ENCODE peak calls at places on chromosomes 13 and 19, in six cellular contexts. X, F, G, Q, A and K are unnamed samples.

GRCh38 chr13:54312885-54313284 is 1284.3 kb downstream of the OLFM4 start:
- DNase-seq in G (no peak), Q (no peak), A (no peak), F (no peak), X (no peak), K (no peak)

GRCh38 chr19:1407662-1408299 is 395 bp downstream of the DAZAP1 start:
- DNase-seq in X (no peak), G (no peak), Q (no peak), F (peak), A (no peak), K (no peak)

GRCh38 chr13:93867481-93867880 is 612.0 kb downstream of the DCT start:
- DNase-seq in F (no peak), A (no peak), Q (peak), G (no peak), X (no peak), K (no peak)

GRCh38 chr13:46575321-46575721 is 22.4 kb downstream of the LRCH1 start:
- DNase-seq in X (no peak), G (no peak), F (no peak), A (no peak), Q (peak), K (no peak)

GRCh38 chr13:109494955-109495354 is 291.4 kb downstream of the IRS2 start:
- DNase-seq in Q (peak), G (no peak), X (peak), A (no peak), F (no peak), K (peak)

GRCh38 chr19:6738726-6739389 is 622 bp upstream of the TRIP10 start:
- DNase-seq in X (no peak), Q (no peak), A (no peak), G (peak), F (peak), K (no peak)

GRCh38 chr13:111572956-111573355 is 252.5 kb downstream of the TEX29 start:
- DNase-seq in F (no peak), Q (no peak), A (no peak), G (no peak), X (no peak), K (no peak)

GRCh38 chr13:95484052-95484451 is 68.5 kb upstream of the CLDN10 start:
- DNase-seq in A (no peak), F (no peak), Q (no peak), G (no peak), X (no peak), K (no peak)

GRCh38 chr19:23071087-23071511 is 45.7 kb upstream of the ZNF730 start:
- DNase-seq in F (no peak), X (no peak), A (no peak), G (peak), Q (no peak), K (peak)

GRCh38 chr19:48629599-48630288 is 7.4 kb downstream of the DBP start:
- DNase-seq in F (peak), Q (no peak), G (no peak), A (no peak), X (no peak), K (no peak)

GRCh38 chr19:51702103-51702753 is 9.1 kb downstream of the SPACA6 start:
- DNase-seq in F (peak), A (no peak), X (no peak), G (peak), Q (peak), K (peak)

GRCh38 chr19:50384685-50385535 is 763 bp downstream of the POLD1 start:
- DNase-seq in F (no peak), G (no peak), Q (peak), X (no peak), A (no peak), K (no peak)

GRCh38 chr19:40272261-40272660 is 12.9 kb downstream of the AKT2 start:
- DNase-seq in F (no peak), Q (no peak), A (no peak), X (no peak), G (no peak), K (no peak)

GRCh38 chr13:111066544-111066943 is 48.6 kb upstream of the ARHGEF7 start:
- DNase-seq in F (no peak), Q (no peak), X (no peak), A (no peak), G (no peak), K (no peak)

GRCh38 chr13:73880365-73880764 is 253.8 kb downstream of the KLF12 start:
- DNase-seq in X (no peak), A (no peak), G (no peak), F (no peak), Q (peak), K (peak)

GRCh38 chr19:30406220-30406944 is 34.2 kb downstream of the ZNF536 start:
- DNase-seq in X (no peak), G (peak), A (no peak), F (no peak), Q (peak), K (no peak)

GRCh38 chr13:48976677-48977625 is 1.2 kb downstream of the FNDC3A start:
- DNase-seq in X (no peak), F (no peak), A (no peak), Q (peak), G (no peak), K (peak)

GRCh38 chr13:95643814-95644598 is 500 bp downstream of the DZIP1 start:
- DNase-seq in F (no peak), G (no peak), A (no peak), X (no peak), Q (peak), K (peak)

GRCh38 chr19:51168571-51169282 is 26.6 kb downstream of the SIGLEC7 start:
- DNase-seq in A (no peak), F (no peak), Q (no peak), X (no peak), G (no peak), K (no peak)

GRCh38 chr13:32501058-32501457 is 37.5 kb downstream of the N4BP2L2 start:
- DNase-seq in G (no peak), A (no peak), Q (no peak), X (no peak), F (no peak), K (no peak)

GRCh38 chr19:48400018-48400742 is 6.7 kb downstream of the GRIN2D start:
- DNase-seq in F (peak), X (no peak), A (no peak), Q (peak), G (peak), K (peak)

GRCh38 chr19:37362733-37363132 is 8.2 kb upstream of the ZNF527 start:
- DNase-seq in G (no peak), Q (no peak), A (no peak), F (no peak), X (no peak), K (no peak)

GRCh38 chr13:111158136-111158805 is 43.2 kb downstream of the ARHGEF7 start:
- DNase-seq in X (no peak), A (no peak), Q (peak), G (no peak), F (no peak), K (peak)

GRCh38 chr19:56670961-56671612 is 470 bp downstream of the ZNF835 start:
- DNase-seq in X (no peak), F (peak), G (no peak), A (no peak), Q (no peak), K (no peak)

GRCh38 chr13:51064753-51065152 is 46.3 kb downstream of the C13orf42 start:
- DNase-seq in A (no peak), X (no peak), Q (no peak), F (no peak), G (no peak), K (no peak)

GRCh38 chr13:98771838-98772611 is 19.6 kb upstream of the SLC15A1 start:
- DNase-seq in F (no peak), G (no peak), X (no peak), A (no peak), Q (no peak), K (no peak)

GRCh38 chr13:22114630-22115311 is 443.9 kb downstream of the FGF9 start:
- DNase-seq in A (peak), G (no peak), X (no peak), Q (peak), F (peak), K (no peak)

GRCh38 chr19:6828698-6829633 is 56.5 kb downstream of the VAV1 start:
- DNase-seq in X (no peak), A (peak), Q (no peak), G (no peak), F (no peak), K (no peak)

GRCh38 chr13:42001580-42001979 is 40.7 kb upstream of the VWA8 start:
- DNase-seq in G (no peak), X (peak), Q (peak), A (no peak), F (no peak), K (peak)

GRCh38 chr13:111336666-111337065 is 16.2 kb downstream of the TEX29 start:
- DNase-seq in Q (peak), G (no peak), F (no peak), A (no peak), X (peak), K (no peak)

GRCh38 chr13:51152713-51153112 is 41.6 kb upstream of the C13orf42 start:
- DNase-seq in Q (no peak), F (no peak), G (no peak), X (no peak), A (no peak), K (no peak)

GRCh38 chr13:104477256-104477655 is 1411.0 kb upstream of the SLC10A2 start:
- DNase-seq in A (no peak), F (no peak), G (no peak), Q (no peak), X (no peak), K (peak)

GRCh38 chr13:110702591-110703526 is 3.1 kb downstream of the CARS2 start:
- DNase-seq in X (no peak), A (no peak), G (no peak), Q (no peak), F (no peak), K (peak)

GRCh38 chr13:106033634-106034033 is 501.8 kb downstream of the EFNB2 start:
- DNase-seq in Q (peak), X (peak), G (no peak), F (no peak), A (no peak), K (peak)

GRCh38 chr19:12973236-12973635 is 3.9 kb downstream of the DAND5 start:
- DNase-seq in Q (no peak), G (no peak), X (no peak), F (no peak), A (no peak), K (no peak)

GRCh38 chr13:59494560-59494970 is 669.2 kb downstream of the DIAPH3 start:
- DNase-seq in Q (peak), X (no peak), G (peak), F (no peak), A (no peak), K (peak)